ENCODE peak calls at places on chromosomes 13 and 19, in eight cellular contexts. C is HCT116, W is H1, X is HepG2, Z is endothelial cell of umbilical vein, R is GM23338, U is K562, K is GM12878. I is an unnamed sample.

GRCh38 chr19:19269952-19270694 is 3.0 kb downstream of the TM6SF2 start:
- DNase-seq in C (no peak), W (no peak), X (no peak), Z (no peak), R (peak; percentile 59), U (peak; percentile 86), K (no peak), I (no peak)

GRCh38 chr13:40164137-40164536 is 502.3 kb downstream of the FOXO1 start:
- DNase-seq in C (no peak), W (no peak), X (no peak), Z (peak; percentile 56), R (no peak), U (no peak), K (no peak), I (no peak)

GRCh38 chr13:98689347-98689968 is 63.0 kb downstream of the SLC15A1 start:
- DNase-seq in C (no peak), W (no peak), X (no peak), Z (no peak), R (no peak), U (no peak), K (no peak), I (no peak)

GRCh38 chr19:55439052-55439451 is 4.0 kb downstream of the SHISA7 start:
- DNase-seq in C (no peak), W (no peak), X (no peak), Z (no peak), R (no peak), U (no peak), K (no peak), I (no peak)

GRCh38 chr13:25846227-25846984 is 205.4 kb downstream of the SHISA2 start:
- DNase-seq in C (no peak), W (no peak), X (no peak), Z (no peak), R (no peak), U (no peak), K (no peak), I (no peak)

GRCh38 chr13:78657699-78658629 is 991 bp downstream of the OBI1 start:
- DNase-seq in C (no peak), W (no peak), X (peak; percentile 74), Z (peak; percentile 30), R (peak; percentile 96), U (peak; percentile 22), K (no peak), I (no peak)

GRCh38 chr13:61142506-61142905 is 273.1 kb downstream of the PCDH20 start:
- DNase-seq in C (no peak), W (no peak), X (no peak), Z (no peak), R (no peak), U (no peak), K (no peak), I (no peak)

GRCh38 chr13:111259058-111259457 is 61.4 kb upstream of the TEX29 start:
- DNase-seq in C (no peak), W (no peak), X (no peak), Z (no peak), R (no peak), U (no peak), K (no peak), I (no peak)

GRCh38 chr19:48842744-48843162 is 6.5 kb upstream of the HSD17B14 start:
- DNase-seq in C (peak; percentile 46), W (no peak), X (peak; percentile 58), Z (peak; percentile 62), R (peak; percentile 93), U (peak; percentile 53), K (no peak), I (no peak)

GRCh38 chr13:41543664-41544300 is 86.4 kb downstream of the RGCC start:
- DNase-seq in C (no peak), W (no peak), X (no peak), Z (no peak), R (no peak), U (no peak), K (no peak), I (no peak)

GRCh38 chr19:51375504-51376221 is 3.2 kb upstream of the NKG7 start:
- DNase-seq in C (no peak), W (no peak), X (no peak), Z (no peak), R (no peak), U (no peak), K (peak; percentile 61), I (no peak)

GRCh38 chr13:36674337-36675212 is 755 bp downstream of the SERTM1 start:
- DNase-seq in C (no peak), W (no peak), X (no peak), Z (no peak), R (peak; percentile 45), U (no peak), K (no peak), I (no peak)

GRCh38 chr13:36675213-36675536 is 1.4 kb downstream of the SERTM1 start:
- DNase-seq in C (no peak), W (no peak), X (no peak), Z (no peak), R (peak; percentile 17), U (no peak), K (no peak), I (no peak)

GRCh38 chr13:36673352-36673751 is 468 bp upstream of the SERTM1 start:
- DNase-seq in C (no peak), W (no peak), X (no peak), Z (no peak), R (peak; percentile 26), U (no peak), K (no peak), I (no peak)

GRCh38 chr13:36673838-36674326 is at the start of gene SERTM1:
- DNase-seq in C (no peak), W (peak; percentile 27), X (no peak), Z (peak; percentile 16), R (peak; percentile 93), U (no peak), K (no peak), I (no peak)
- TF ChIP-seq EZH2 in C (no peak), W (no peak), X (no peak), Z (no peak), R (no peak), U (no peak), K (no peak), I (no peak)

DNA sequence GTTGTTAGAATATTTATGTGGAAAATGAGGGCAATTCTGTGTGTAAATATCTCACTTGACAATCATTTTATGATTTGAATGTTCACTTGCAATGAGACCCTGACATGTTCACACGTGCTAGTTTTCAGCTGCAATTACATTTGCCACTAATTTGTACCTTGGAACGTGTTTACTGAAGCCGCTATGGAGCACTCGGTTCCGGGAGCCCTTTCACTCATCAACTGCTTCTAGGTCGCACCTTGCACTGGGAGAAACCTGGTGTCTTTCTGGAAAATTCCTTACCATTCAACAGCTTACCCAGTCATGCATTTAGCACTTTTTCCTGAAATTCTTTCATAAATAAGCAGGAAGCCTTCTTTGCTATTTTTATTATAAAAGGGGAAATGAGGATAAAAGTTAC is 229.6 kb downstream of the ZIC5 start:
- DNase-seq in C (no peak), W (no peak), X (no peak), Z (no peak), R (peak; percentile 43), U (no peak), K (no peak), I (no peak)
- TF ChIP-seq POLR2AphosphoS5 in C (no peak), W (no peak), X (no peak), Z (no peak), R (no peak), U (no peak), K (no peak), I (no peak)

GRCh38 chr13:42991892-42992584 is at the start of gene EPSTI1:
- DNase-seq in C (no peak), W (no peak), X (no peak), Z (peak; percentile 77), R (peak; percentile 73), U (peak; percentile 31), K (no peak), I (no peak)
- TF ChIP-seq EZH2 in C (no peak), W (peak; percentile 35), X (no peak), Z (no peak), R (no peak), U (no peak), K (no peak), I (no peak)

DNA sequence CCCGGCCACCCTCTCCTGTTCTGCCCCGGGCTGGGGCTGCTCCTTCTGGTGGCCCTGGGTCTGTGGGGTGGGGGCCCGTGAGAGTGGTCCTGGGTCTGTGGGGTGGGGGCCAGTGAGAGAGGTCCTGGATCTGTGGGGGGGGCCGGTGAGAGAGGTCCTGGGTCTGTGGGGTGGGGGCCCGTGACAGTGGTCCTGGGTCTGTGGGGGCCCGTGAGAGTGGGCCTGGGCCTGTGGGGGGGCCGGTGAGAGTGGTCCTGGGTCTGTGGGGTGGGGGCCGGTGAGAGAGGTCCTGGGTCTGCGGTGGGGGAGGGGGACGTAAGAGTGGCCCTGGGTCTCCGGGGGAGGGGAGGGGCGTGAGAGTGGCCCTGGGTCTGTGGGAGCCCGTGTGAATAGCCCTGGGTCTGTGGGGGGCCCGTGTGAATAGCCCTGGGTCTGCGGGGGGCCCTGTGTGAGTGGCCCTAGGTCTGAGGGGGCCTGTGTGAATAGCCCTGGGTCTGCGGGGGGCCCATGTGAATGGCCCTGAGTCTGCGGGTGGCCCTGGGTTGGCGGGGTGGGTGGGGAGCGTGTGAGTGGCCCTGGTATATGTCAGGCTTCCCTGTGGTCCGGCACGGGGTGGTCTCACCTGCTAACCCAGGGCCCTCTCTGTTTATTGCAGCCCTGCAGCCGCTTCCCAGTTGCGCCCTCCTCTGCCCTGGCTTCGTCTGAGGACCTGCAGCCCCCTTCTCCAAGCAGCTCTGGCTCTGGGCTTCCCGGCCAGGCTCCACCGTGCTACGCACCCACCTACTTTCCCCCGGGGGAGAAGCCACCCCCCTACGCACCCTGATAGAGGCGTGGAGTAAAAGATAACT is 52.3 kb downstream of the TMEM255B start:
- DNase-seq in C (no peak), W (no peak), X (no peak), Z (no peak), R (no peak), U (no peak), K (no peak), I (no peak)
- TF ChIP-seq POLR2AphosphoS5 in C (no peak), W (no peak), X (no peak), Z (no peak), R (no peak), U (no peak), K (no peak), I (no peak)

DNA sequence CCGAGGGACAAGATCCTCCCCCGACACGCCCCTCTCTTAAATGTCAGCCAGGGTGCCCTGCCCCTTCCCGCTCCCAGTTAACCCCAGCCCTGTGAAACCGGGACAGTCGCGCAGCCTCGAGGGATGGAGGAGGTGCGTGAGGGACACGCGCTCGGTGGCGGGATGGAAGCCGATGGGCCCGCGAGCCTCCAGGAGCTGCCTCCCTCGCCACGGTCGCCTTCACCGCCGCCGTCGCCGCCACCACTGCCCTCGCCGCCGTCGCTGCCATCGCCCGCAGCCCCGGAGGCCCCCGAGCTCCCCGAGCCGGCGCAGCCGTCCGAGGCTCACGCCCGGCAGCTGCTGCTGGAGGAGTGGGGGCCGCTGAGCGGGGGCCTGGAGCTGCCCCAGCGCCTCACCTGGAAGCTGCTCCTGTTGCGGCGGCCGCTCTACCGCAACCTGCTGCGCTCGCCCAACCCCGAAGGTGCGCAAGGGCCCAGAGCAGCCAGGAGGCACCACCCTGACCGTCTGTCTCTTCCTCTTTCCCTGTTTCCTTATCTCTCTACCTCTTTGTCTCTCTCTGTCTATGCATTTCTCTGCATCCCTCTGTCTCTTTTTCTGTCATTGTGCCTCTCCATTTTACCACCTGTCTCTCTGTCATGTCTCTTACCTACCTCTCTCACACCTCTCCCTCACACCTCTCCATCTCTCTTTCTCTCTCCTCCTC is at the start of gene NCCRP1:
- DNase-seq in C (no peak), W (no peak), X (no peak), Z (no peak), R (peak; percentile 81), U (no peak), K (no peak), I (no peak)
- TF ChIP-seq EZH2 in C (no peak), W (peak; percentile 48), X (no peak), Z (peak; percentile 79), R (peak; percentile 48), U (no peak), K (no peak), I (no peak)